ENCODE peak calls at places on chromosomes 12 and 14, in ten cellular contexts. B is hepatocyte; P is AG08395; T is kidney tubule cell; I is nephron progenitor cell; Z is IMR-90; X is posterior vena cava; J is stimulated activated CD8-positive, alpha-beta memory T cell treated with anti-CD3 and anti-CD28 coated beads, Interleukin-4, amount 100 ng/mL, for 4 hours; M is EL; Y is fibroblast of pulmonary artery. S is an unnamed sample.

GRCh38 chr12:120835657-120836056 is 68.5 kb downstream of the SPPL3 start:
- DNase-seq in P (no peak), B (no peak), M (no peak), Y (no peak), Z (no peak), J (no peak), I (no peak), T (no peak), X (no peak), S (no peak)

GRCh38 chr12:8081228-8081920 is 700 bp upstream of the NECAP1 start:
- DNase-seq in P (no peak), J (no peak), B (peak), X (no peak), Y (no peak), I (no peak), M (peak), T (peak), Z (no peak), S (no peak)

GRCh38 chr12:4817813-4818212 is 91.9 kb upstream of the KCNA1 start:
- DNase-seq in I (no peak), X (no peak), Y (no peak), Z (no peak), T (no peak), M (no peak), B (no peak), J (no peak), P (no peak), S (no peak)

GRCh38 chr12:6233121-6233971 is 33.1 kb downstream of the CD9 start:
- DNase-seq in Y (no peak), P (no peak), I (no peak), T (no peak), J (no peak), B (no peak), M (no peak), X (no peak), Z (no peak), S (no peak)

GRCh38 chr12:132222096-132222807 is 78.0 kb downstream of the NOC4L start:
- DNase-seq in M (peak), X (peak), T (peak), P (peak), B (peak), Z (peak), Y (peak), I (peak), J (peak), S (peak)

GRCh38 chr12:130186101-130186465 is 23.8 kb downstream of the FZD10 start:
- DNase-seq in J (no peak), P (no peak), Z (no peak), I (no peak), T (peak), Y (no peak), B (no peak), M (no peak), X (no peak), S (no peak)

GRCh38 chr12:57756406-57757341 is 1.8 kb downstream of the MARCHF9 start:
- DNase-seq in Y (peak), P (no peak), M (no peak), Z (no peak), T (peak), X (no peak), J (no peak), I (peak), B (peak), S (no peak)

GRCh38 chr14:81727243-81727642 is 193.6 kb upstream of the SEL1L start:
- DNase-seq in M (no peak), T (peak), J (no peak), I (no peak), Z (no peak), Y (no peak), X (no peak), P (no peak), B (peak), S (peak)

GRCh38 chr12:71504471-71504852 is 64.9 kb downstream of the LGR5 start:
- DNase-seq in X (no peak), P (no peak), I (peak), Z (no peak), J (no peak), M (no peak), B (no peak), Y (peak), T (no peak), S (no peak)

GRCh38 chr14:78764645-78765044 is 594.5 kb downstream of the NRXN3 start:
- DNase-seq in M (no peak), J (no peak), Y (no peak), I (no peak), B (no peak), T (no peak), X (no peak), P (no peak), Z (no peak), S (no peak)

GRCh38 chr14:69087061-69087461 is 65.9 kb downstream of the DCAF5 start:
- DNase-seq in Y (peak), T (peak), M (no peak), B (no peak), I (no peak), X (no peak), P (no peak), J (no peak), Z (peak), S (no peak)

GRCh38 chr12:102539651-102540553 is 59.5 kb upstream of the IGF1 start:
- DNase-seq in B (peak), Y (peak), P (peak), Z (peak), I (peak), J (no peak), X (no peak), M (peak), T (peak), S (peak)

GRCh38 chr14:88992011-88992410 is 167.6 kb downstream of the TTC8 start:
- DNase-seq in I (no peak), Z (no peak), X (no peak), P (no peak), T (no peak), M (no peak), B (no peak), J (no peak), Y (no peak), S (no peak)

GRCh38 chr12:76544601-76545261 is 14.8 kb downstream of the OSBPL8 start:
- DNase-seq in Y (no peak), I (no peak), B (no peak), P (no peak), M (no peak), X (no peak), Z (no peak), T (no peak), J (no peak), S (no peak)

GRCh38 chr12:11968041-11968383 is 102.7 kb upstream of the BCL2L14 start:
- DNase-seq in I (no peak), B (no peak), Z (no peak), M (no peak), Y (no peak), J (no peak), P (no peak), T (no peak), X (no peak), S (no peak)

GRCh38 chr14:100330007-100330344 is 6.8 kb downstream of the SLC25A47 start:
- DNase-seq in X (no peak), P (no peak), B (no peak), M (no peak), J (no peak), Y (no peak), T (no peak), Z (no peak), I (no peak), S (no peak)

GRCh38 chr14:32430326-32430725 is 101.2 kb downstream of the AKAP6 start:
- DNase-seq in Y (peak), B (no peak), X (no peak), Z (peak), P (no peak), M (peak), J (no peak), I (no peak), T (no peak), S (peak)

GRCh38 chr12:4539167-4539870 is 629 bp downstream of the RAD51AP1 start:
- DNase-seq in Y (no peak), I (no peak), X (no peak), T (peak), M (peak), Z (no peak), B (no peak), J (no peak), P (no peak), S (no peak)

S was measured in Daoy.